ENCODE peak calls at places on chromosomes 3 and 15, in seven cellular contexts. D is cardiac fibroblast, T is psoas muscle, O is stomach, B is Caco-2, R is PC-3, L is A549. J is an unnamed sample.

GRCh38 chr3:30628931-30629590 is 22.7 kb downstream of the TGFBR2 start:
- DNase-seq in O (no peak), T (no peak), R (no peak), L (no peak), D (peak; percentile 57), B (no peak), J (no peak)

GRCh38 chr15:41017051-41017735 is 63.9 kb downstream of the CHAC1 start:
- DNase-seq in L (no peak), R (no peak), D (peak; percentile 29), B (no peak), O (no peak), T (no peak), J (no peak)

GRCh38 chr3:52614689-52615088 is 71.0 kb downstream of the PBRM1 start:
- DNase-seq in R (no peak), B (no peak), T (no peak), D (no peak), O (no peak), L (no peak), J (no peak)

GRCh38 chr3:31729573-31729972 is 196.8 kb downstream of the STT3B start:
- DNase-seq in T (no peak), R (no peak), O (no peak), B (no peak), L (no peak), D (no peak), J (no peak)

GRCh38 chr3:186141776-186142175 is 32.9 kb upstream of the ETV5 start:
- DNase-seq in D (no peak), O (no peak), R (no peak), L (no peak), T (no peak), B (no peak), J (no peak)

GRCh38 chr3:126881861-126882260 is 101.1 kb upstream of the PLXNA1 start:
- DNase-seq in T (no peak), D (no peak), R (no peak), B (peak; percentile 75), L (no peak), O (no peak), J (no peak)

GRCh38 chr3:99248130-99248529 is 346.6 kb upstream of the DCBLD2 start:
- DNase-seq in T (no peak), L (no peak), D (no peak), R (peak; percentile 26), B (no peak), O (no peak), J (no peak)

GRCh38 chr15:66655997-66656396 is 46.0 kb upstream of the SMAD6 start:
- DNase-seq in L (no peak), T (no peak), R (peak; percentile 73), B (no peak), O (no peak), D (no peak), J (no peak)

GRCh38 chr15:31280037-31280830 is 46.4 kb upstream of the KLF13 start:
- DNase-seq in R (no peak), L (no peak), B (peak; percentile 25), O (peak; percentile 23), T (peak; percentile 55), D (peak; percentile 11), J (no peak)

GRCh38 chr3:79167651-79168416 is 600.0 kb downstream of the ROBO1 start:
- DNase-seq in T (no peak), O (no peak), D (peak; percentile 95), B (no peak), R (peak; percentile 95), L (no peak), J (no peak)

GRCh38 chr3:15206662-15207576 is 873 bp downstream of the CAPN7 start:
- DNase-seq in L (peak; percentile 19), O (peak; percentile 32), T (peak; percentile 75), R (peak; percentile 48), B (no peak), D (peak; percentile 36), J (peak; percentile 58)

GRCh38 chr3:65961128-65961527 is 77.6 kb downstream of the MAGI1 start:
- DNase-seq in D (no peak), O (no peak), T (no peak), R (no peak), L (no peak), B (no peak), J (no peak)

GRCh38 chr15:90190606-90191343 is 10.4 kb upstream of the SEMA4B start:
- DNase-seq in O (peak; percentile 55), R (no peak), T (no peak), L (no peak), B (no peak), D (no peak), J (peak; percentile 78)

GRCh38 chr3:66836363-66837152 is 161.5 kb upstream of the KBTBD8 start:
- DNase-seq in R (peak; percentile 10), O (no peak), T (no peak), B (no peak), L (no peak), D (no peak), J (no peak)

GRCh38 chr15:64571857-64572291 is 111.5 kb downstream of the ZNF609 start:
- DNase-seq in T (no peak), D (no peak), L (no peak), O (peak; percentile 50), B (peak; percentile 44), R (peak; percentile 31), J (peak; percentile 85)

GRCh38 chr15:36608166-36608565 is 28.7 kb downstream of the CDIN1 start:
- DNase-seq in O (no peak), R (peak; percentile 55), D (no peak), B (no peak), L (no peak), T (no peak), J (no peak)

GRCh38 chr15:59993950-59994401 is 10.1 kb upstream of the FOXB1 start:
- DNase-seq in O (no peak), T (no peak), R (no peak), B (no peak), L (no peak), D (no peak), J (no peak)

GRCh38 chr15:64634020-64634419 is 141.4 kb downstream of the RBPMS2 start:
- DNase-seq in O (no peak), R (no peak), D (no peak), T (no peak), L (no peak), B (no peak), J (peak; percentile 91)

GRCh38 chr15:75578206-75578947 is 738 bp downstream of the PTPN9 start:
- DNase-seq in B (no peak), R (peak; percentile 22), O (peak; percentile 44), D (peak; percentile 10), L (no peak), T (peak; percentile 57), J (peak; percentile 63)

GRCh38 chr3:171494457-171495109 is 34.4 kb upstream of the TNIK start:
- DNase-seq in B (no peak), O (no peak), L (no peak), D (no peak), R (no peak), T (no peak), J (peak; percentile 11)

GRCh38 chr3:188104050-188104449 is 49.9 kb upstream of the LPP start:
- DNase-seq in T (no peak), D (no peak), O (no peak), L (no peak), R (no peak), B (no peak), J (no peak)

GRCh38 chr15:56781666-56782065 is 48.4 kb upstream of the ZNF280D start:
- DNase-seq in B (no peak), D (no peak), L (no peak), O (no peak), T (no peak), R (no peak), J (no peak)

GRCh38 chr3:193240436-193240849 is 579 bp upstream of the PLAAT1 start:
- DNase-seq in R (no peak), D (no peak), O (no peak), L (no peak), T (peak; percentile 57), B (no peak), J (peak; percentile 3)
- H3K4me3 ChIP-seq in R (no peak overlapping the region), D (peak overlapping the region; percentile 33), O (peak overlapping the region; percentile 58), L (peak overlapping the region; percentile 59), T (peak overlapping the region; percentile 70), B (peak overlapping the region; percentile 33), J (peak overlapping the region; percentile 28)

DNA sequence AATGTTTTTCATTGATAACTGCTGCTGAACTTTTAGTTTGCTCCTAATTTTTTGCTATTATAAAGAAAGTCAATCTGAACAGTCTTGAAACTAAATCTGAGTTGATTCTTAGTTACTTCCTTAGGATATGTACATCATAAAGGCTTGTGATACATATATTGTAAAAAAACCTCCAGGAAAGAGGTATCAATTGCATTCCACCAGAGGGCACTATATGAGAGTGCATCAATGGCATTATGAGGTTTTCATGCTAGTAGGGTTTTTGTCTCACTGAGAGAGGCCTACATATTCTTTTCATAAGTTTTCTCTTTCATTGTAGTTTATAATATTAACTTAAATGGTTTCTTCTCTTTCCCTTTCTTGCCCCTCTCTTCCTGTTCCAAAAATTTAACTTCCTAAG is 46.9 kb downstream of the PIK3R4 start:
- DNase-seq in B (no peak), D (peak; percentile 35), R (peak; percentile 58), T (no peak), O (no peak), L (peak; percentile 4), J (peak; percentile 42)
- TF ChIP-seq CTCF in B (peak; percentile 73), D (peak; percentile 42), R (peak; percentile 68), T (peak; percentile 29), O (no peak), L (peak; percentile 43), J (peak; percentile 49)

GRCh38 chr3:114764056-114764492 is 383.0 kb downstream of the ZBTB20 start:
- DNase-seq in R (peak; percentile 12), L (no peak), B (no peak), D (peak; percentile 18), T (no peak), O (no peak), J (no peak)

GRCh38 chr3:114756506-114757279 is 390.4 kb downstream of the ZBTB20 start:
- DNase-seq in D (peak; percentile 49), L (no peak), R (no peak), T (no peak), B (no peak), O (no peak), J (peak; percentile 41)

GRCh38 chr3:114758828-114759709 is 388.0 kb downstream of the ZBTB20 start:
- DNase-seq in T (no peak), B (no peak), D (peak; percentile 82), L (no peak), O (no peak), R (no peak), J (no peak)

GRCh38 chr3:114762144-114762543 is 384.9 kb downstream of the ZBTB20 start:
- DNase-seq in T (no peak), R (no peak), D (no peak), O (no peak), L (no peak), B (no peak), J (no peak)

GRCh38 chr3:114760679-114761078 is 386.4 kb downstream of the ZBTB20 start:
- DNase-seq in T (no peak), B (no peak), R (no peak), O (no peak), D (no peak), L (no peak), J (peak; percentile 5)
- H3K4me3 ChIP-seq in T (no peak overlapping the region), B (no peak overlapping the region), R (no peak overlapping the region), O (no peak overlapping the region), D (no peak overlapping the region), L (no peak overlapping the region), J (no peak overlapping the region)

GRCh38 chr3:34886443-34886842 is 752.9 kb upstream of the ARPP21 start:
- DNase-seq in D (no peak), T (no peak), R (no peak), O (no peak), L (no peak), B (no peak), J (no peak)

GRCh38 chr3:34889641-34890040 is 749.7 kb upstream of the ARPP21 start:
- DNase-seq in O (no peak), T (no peak), L (no peak), D (no peak), R (no peak), B (no peak), J (no peak)

GRCh38 chr3:34895841-34896240 is 743.5 kb upstream of the ARPP21 start:
- DNase-seq in T (no peak), L (no peak), B (no peak), R (no peak), O (no peak), D (no peak), J (no peak)

GRCh38 chr3:34890247-34890646 is 749.1 kb upstream of the ARPP21 start:
- DNase-seq in T (no peak), D (no peak), R (no peak), L (no peak), O (no peak), B (no peak), J (no peak)
- TF ChIP-seq CTCF in T (no peak), D (no peak), R (no peak), L (no peak), O (no peak), B (no peak), J (no peak)